ENCODE peak calls at places on chromosomes 12 and 14, in ten cellular contexts. J is substantia nigra; B is smooth muscle cell of the brain vasculature; Q is heart left ventricle; X is astrocyte of the spinal cord; N is stromal cell of bone marrow; E is activated gamma-delta T cell treated with anti-CD3 and anti-CD28 coated beads, Interleukin-2, amount 50 U/mL, for 16 hours; C is hepatic stellate cell; R is fibroblast of lung; F is sciatic nerve. H is an unnamed sample.

GRCh38 chr14:104394606-104394910 is 185.0 kb upstream of the C14orf180 start:
- DNase-seq in Q (no peak), X (no peak), C (no peak), E (no peak), N (no peak), J (no peak), B (no peak), R (no peak), F (no peak), H (no peak)

GRCh38 chr12:67069451-67070306 is 199.5 kb upstream of the CAND1 start:
- DNase-seq in R (no peak), Q (peak; percentile 37), J (no peak), X (peak; percentile 18), F (no peak), B (no peak), C (peak; percentile 9), E (peak; percentile 2), N (no peak), H (no peak)

GRCh38 chr14:101705733-101706508 is 55.6 kb upstream of the PPP2R5C start:
- DNase-seq in B (no peak), N (no peak), Q (peak; percentile 81), F (peak; percentile 79), J (no peak), R (peak; percentile 34), X (peak; percentile 8), C (no peak), E (peak; percentile 34), H (no peak)

GRCh38 chr14:32298346-32298745 is 30.8 kb upstream of the AKAP6 start:
- DNase-seq in N (no peak), R (no peak), J (no peak), X (no peak), F (no peak), C (no peak), B (no peak), E (no peak), Q (no peak), H (no peak)

GRCh38 chr14:93788557-93789365 is 476 bp upstream of the PRIMA1 start:
- DNase-seq in R (no peak), N (no peak), Q (peak; percentile 55), B (no peak), J (peak; percentile 68), C (peak; percentile 26), X (no peak), E (no peak), F (peak; percentile 74), H (no peak)

GRCh38 chr14:50067723-50068495 is 48.5 kb downstream of the VCPKMT start:
- DNase-seq in C (peak; percentile 61), R (peak; percentile 47), F (no peak), E (no peak), N (peak; percentile 50), B (peak; percentile 44), J (no peak), Q (no peak), X (peak; percentile 89), H (no peak)

GRCh38 chr12:100987552-100988277 is 193.1 kb downstream of the ANO4 start:
- DNase-seq in X (peak; percentile 54), R (peak; percentile 22), F (no peak), C (no peak), N (peak; percentile 20), B (no peak), E (no peak), Q (no peak), J (no peak), H (no peak)

GRCh38 chr12:92185052-92185451 is 39.4 kb upstream of the BTG1 start:
- DNase-seq in C (no peak), X (no peak), N (no peak), B (no peak), F (no peak), J (no peak), R (no peak), E (peak; percentile 2), Q (no peak), H (no peak)

GRCh38 chr12:56230449-56231183 is 765 bp downstream of the SLC39A5 start:
- DNase-seq in B (no peak), Q (no peak), E (no peak), X (no peak), J (no peak), N (no peak), C (no peak), F (no peak), R (no peak), H (no peak)

GRCh38 chr12:1302471-1302870 is 291.9 kb downstream of the FBXL14 start:
- DNase-seq in X (no peak), C (no peak), F (no peak), N (no peak), R (no peak), Q (no peak), E (no peak), J (no peak), B (no peak), H (no peak)

GRCh38 chr12:18382486-18382885 is 121.2 kb downstream of the PIK3C2G start:
- DNase-seq in F (no peak), B (no peak), Q (no peak), N (no peak), J (no peak), E (no peak), X (no peak), R (peak; percentile 30), C (peak; percentile 4), H (no peak)

GRCh38 chr12:101885912-101886561 is 8.7 kb downstream of the DRAM1 start:
- DNase-seq in J (no peak), R (no peak), Q (no peak), B (no peak), N (no peak), F (no peak), E (no peak), X (no peak), C (no peak), H (no peak)

GRCh38 chr12:42666671-42667243 is 77.2 kb upstream of the PRICKLE1 start:
- DNase-seq in B (no peak), N (no peak), J (no peak), Q (no peak), X (peak; percentile 53), R (peak; percentile 58), C (no peak), E (no peak), F (no peak), H (no peak)

GRCh38 chr14:101169267-101169666 is 265.7 kb upstream of the RTL1 start:
- DNase-seq in J (no peak), Q (no peak), E (no peak), X (no peak), R (no peak), N (no peak), F (no peak), C (no peak), B (no peak), H (no peak)

GRCh38 chr12:77685112-77685511 is 145.6 kb upstream of the NAV3 start:
- DNase-seq in E (no peak), J (peak; percentile 7), C (peak; percentile 16), X (peak; percentile 83), Q (peak; percentile 49), N (peak; percentile 77), B (peak; percentile 75), F (peak; percentile 82), R (peak; percentile 89), H (peak; percentile 93)

GRCh38 chr14:99971929-99972747 is 93.1 kb upstream of the EVL start:
- DNase-seq in X (peak; percentile 6), J (no peak), C (peak; percentile 48), B (no peak), E (no peak), R (no peak), N (no peak), Q (no peak), F (no peak), H (no peak)

GRCh38 chr12:56206373-56207166 is 15.2 kb downstream of the RNF41 start:
- DNase-seq in C (peak; percentile 57), F (no peak), J (peak; percentile 3), E (no peak), B (no peak), N (no peak), Q (peak; percentile 64), R (peak; percentile 55), X (peak; percentile 45), H (no peak)

GRCh38 chr12:112375105-112375504 is 7.1 kb downstream of the HECTD4 start:
- DNase-seq in N (no peak), C (no peak), J (no peak), E (no peak), B (no peak), R (no peak), Q (no peak), X (no peak), F (no peak), H (no peak)

GRCh38 chr12:66861157-66861750 is 182.4 kb upstream of the GRIP1 start:
- DNase-seq in Q (peak; percentile 36), R (peak; percentile 64), J (peak; percentile 33), X (peak; percentile 66), B (peak; percentile 31), F (peak; percentile 69), E (peak; percentile 51), C (peak; percentile 3), N (peak; percentile 27), H (peak; percentile 6)

GRCh38 chr14:103569436-103569835 is 6.7 kb downstream of the COA8 start:
- DNase-seq in X (no peak), R (no peak), Q (no peak), N (no peak), F (no peak), E (no peak), J (no peak), C (no peak), B (no peak), H (no peak)

GRCh38 chr14:54535126-54535525 is 25.4 kb downstream of the CGRRF1 start:
- DNase-seq in E (no peak), F (no peak), R (peak; percentile 10), C (no peak), J (no peak), Q (no peak), B (no peak), N (peak; percentile 4), X (peak; percentile 1), H (no peak)

GRCh38 chr12:18690653-18691052 is 47.2 kb downstream of the PLCZ1 start:
- DNase-seq in E (no peak), Q (no peak), X (peak; percentile 62), J (no peak), F (no peak), R (peak; percentile 19), C (peak; percentile 13), N (no peak), B (no peak), H (no peak)

GRCh38 chr14:74501135-74501614 is 7.6 kb downstream of the ISCA2 start:
- DNase-seq in R (peak; percentile 82), B (no peak), X (peak; percentile 83), E (no peak), Q (peak; percentile 80), N (peak; percentile 57), C (peak; percentile 59), F (peak; percentile 89), J (peak; percentile 56), H (no peak)

GRCh38 chr14:23358553-23359166 is 6.0 kb upstream of the SLC22A17 start:
- DNase-seq in C (no peak), E (no peak), J (no peak), F (no peak), Q (no peak), X (no peak), B (no peak), R (no peak), N (no peak), H (no peak)

GRCh38 chr14:103126873-103127304 is 3.6 kb downstream of the TNFAIP2 start:
- DNase-seq in B (no peak), R (no peak), X (no peak), F (peak; percentile 65), J (no peak), E (no peak), Q (peak; percentile 64), C (no peak), N (no peak), H (no peak)

GRCh38 chr14:74049886-74050495 is 30.8 kb downstream of the BBOF1 start:
- DNase-seq in Q (no peak), J (no peak), B (no peak), R (no peak), N (no peak), X (no peak), E (no peak), F (no peak), C (no peak), H (no peak)

GRCh38 chr12:5430639-5431603 is 987 bp upstream of the NTF3 start:
- DNase-seq in R (no peak), N (no peak), E (no peak), F (no peak), B (no peak), Q (no peak), J (no peak), C (peak; percentile 61), X (no peak), H (no peak)

GRCh38 chr12:9634177-9634803 is 26.6 kb upstream of the KLRB1 start:
- DNase-seq in E (peak; percentile 71), X (peak; percentile 63), C (no peak), B (no peak), N (no peak), Q (no peak), R (peak; percentile 68), F (peak; percentile 68), J (peak; percentile 11), H (no peak)

H was measured in SK-N-MC.